ENCODE peak calls at places on chromosomes 5 and 9, in six cellular contexts. J is ovary, U is heart left ventricle, L is mammary epithelial cell, N is GM12865, M is dorsolateral prefrontal cortex. A is an unnamed sample.

GRCh38 chr9:71768388-71769174 is at the start of gene CEMIP2:
- DNase-seq in M (peak), U (peak), N (peak), J (peak), L (peak), A (peak)

GRCh38 chr5:77292026-77292757 is 81.7 kb downstream of the PDE8B start:
- DNase-seq in U (no peak), M (no peak), N (no peak), J (no peak), L (no peak), A (peak)

GRCh38 chr9:132703336-132703735 is 33.1 kb downstream of the GTF3C4 start:
- DNase-seq in L (peak), J (no peak), N (no peak), U (no peak), M (no peak), A (peak)

GRCh38 chr9:81430727-81431126 is 258.6 kb downstream of the TLE1 start:
- DNase-seq in N (no peak), U (no peak), M (no peak), L (no peak), J (no peak), A (peak)

GRCh38 chr9:136808075-136808780 is 480 bp downstream of the RABL6 start:
- DNase-seq in M (peak), U (no peak), N (peak), J (no peak), L (no peak), A (peak)

GRCh38 chr5:59351076-59351794 is 542.3 kb downstream of the PDE4D start:
- DNase-seq in N (no peak), J (peak), L (no peak), M (no peak), U (peak), A (peak)

GRCh38 chr5:154487541-154487940 is 9.5 kb upstream of the HAND1 start:
- DNase-seq in M (peak), U (no peak), L (no peak), N (peak), J (no peak), A (no peak)

GRCh38 chr5:115214541-115214940 is 44.8 kb upstream of the TRIM36 start:
- DNase-seq in J (no peak), M (no peak), U (no peak), L (no peak), N (no peak), A (no peak)

GRCh38 chr5:72467987-72468386 is 39.2 kb downstream of the ZNF366 start:
- DNase-seq in J (no peak), U (no peak), M (no peak), N (no peak), L (peak), A (peak)

GRCh38 chr5:32545102-32545847 is 40.1 kb upstream of the SUB1 start:
- DNase-seq in M (no peak), U (no peak), N (no peak), L (no peak), J (no peak), A (no peak)

GRCh38 chr5:139488269-139488668 is 5.7 kb upstream of the STING1 start:
- DNase-seq in N (peak), U (peak), L (no peak), M (no peak), J (no peak), A (no peak)

GRCh38 chr9:88949961-88950340 is 41.3 kb upstream of the S1PR3 start:
- DNase-seq in L (peak), N (peak), J (no peak), M (no peak), U (no peak), A (no peak)
- H3K4me3 ChIP-seq in L (no peak), N (no peak), J (no peak), M (no peak), U (no peak), A (peak)

GRCh38 chr5:9955586-9955985 is 294.1 kb downstream of the ATPSCKMT start:
- DNase-seq in L (no peak), N (no peak), J (no peak), M (no peak), U (no peak), A (no peak)
- TF ChIP-seq CTCF in L (no peak), N (no peak), J (no peak), M (no peak), U (no peak), A (no peak)

GRCh38 chr9:121701736-121702261 is 50.4 kb downstream of the DAB2IP start:
- DNase-seq in U (no peak), M (no peak), J (no peak), L (no peak), N (no peak), A (no peak)
- H3K4me3 ChIP-seq in U (no peak), M (peak), J (no peak), L (peak), N (no peak), A (no peak)

DNA sequence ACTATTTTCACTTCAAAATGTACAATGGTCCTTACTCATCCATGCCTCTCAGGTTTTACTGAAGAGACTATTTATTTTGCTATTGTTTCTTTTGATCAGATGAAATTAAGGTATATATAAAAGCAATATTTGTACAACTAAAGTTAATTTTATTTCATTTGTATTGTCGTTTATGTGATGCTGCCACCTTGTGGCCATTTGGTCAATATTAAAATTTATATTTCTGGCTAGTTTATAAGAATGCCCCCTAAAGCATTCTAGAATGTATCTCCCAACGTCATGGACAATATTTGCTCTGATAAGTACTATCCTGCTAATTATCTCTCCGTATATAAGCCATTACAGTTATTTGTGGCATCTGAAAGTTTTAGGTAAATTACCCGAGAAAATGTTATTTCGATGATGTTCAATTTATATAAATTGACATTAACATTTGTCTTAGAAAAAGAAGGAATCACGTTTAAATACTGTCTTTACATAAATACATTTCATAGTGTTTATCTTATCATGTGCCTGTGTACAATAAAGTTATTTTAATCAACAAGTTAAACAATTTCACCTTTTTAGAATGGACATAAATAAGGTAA is 680.0 kb downstream of the TAF11L14 start:
- DNase-seq in N (peak), M (no peak), U (no peak), J (no peak), L (no peak), A (peak)
- TF ChIP-seq CTCF in N (peak), M (peak), U (peak), J (no peak), L (peak), A (peak)

DNA sequence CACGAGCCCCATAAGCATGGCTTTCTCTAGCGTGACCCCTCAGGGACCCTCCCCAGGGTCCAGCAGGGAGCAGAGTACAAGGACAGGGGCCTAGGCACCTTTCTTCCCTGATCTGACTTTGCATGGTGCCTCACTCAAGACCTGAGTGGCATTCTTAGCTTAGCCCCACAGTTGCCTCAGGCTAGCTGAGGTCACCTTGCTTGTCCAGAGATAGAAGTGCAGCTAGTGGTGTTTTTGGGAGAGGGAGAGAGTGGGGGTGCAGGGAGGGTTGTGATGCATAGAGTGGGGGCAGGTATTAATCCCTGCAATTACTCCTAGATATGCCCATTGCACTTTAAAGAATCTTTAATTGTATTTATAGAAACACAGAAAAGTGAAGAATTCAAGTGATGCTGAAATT is 8.4 kb upstream of the TRIO start:
- DNase-seq in U (no peak), J (no peak), M (no peak), N (no peak), L (no peak), A (no peak)
- H3K4me3 ChIP-seq in U (no peak), J (no peak), M (no peak), N (no peak), L (no peak), A (no peak)

GRCh38 chr9:100472725-100473261 is at the start of gene TMEFF1:
- DNase-seq in U (peak), M (peak), N (peak), J (peak), L (peak), A (peak)
- TF ChIP-seq CTCF in U (no peak), M (no peak), N (no peak), J (no peak), L (no peak), A (no peak)

DNA sequence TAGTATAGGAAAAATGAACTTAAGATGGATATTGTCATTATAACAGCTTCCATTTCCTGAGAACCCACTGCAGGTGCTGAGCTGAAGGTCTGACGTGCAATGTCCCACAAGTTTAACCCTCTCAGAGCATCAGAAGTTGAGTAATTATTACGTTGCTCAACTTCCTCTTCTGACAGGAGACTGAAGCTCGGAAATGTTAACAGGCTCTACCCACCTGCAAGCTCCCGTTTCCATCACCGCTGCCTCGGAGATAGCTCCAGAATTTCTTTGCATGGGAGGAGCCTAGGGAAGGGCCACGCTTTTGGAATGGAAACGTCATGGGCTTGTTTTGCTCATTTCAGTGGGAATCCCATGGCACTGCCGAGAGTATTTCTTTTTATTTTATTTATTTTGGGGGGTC is 1.0 kb upstream of the NTMT1 start:
- DNase-seq in J (no peak), N (peak), L (peak), M (no peak), U (no peak), A (no peak)
- H3K4me3 ChIP-seq in J (no peak), N (no peak), L (no peak), M (no peak), U (no peak), A (no peak)

GRCh38 chr5:130528474-130528873 is 624.2 kb downstream of the CHSY3 start:
- DNase-seq in L (peak), M (no peak), J (no peak), U (no peak), N (no peak), A (peak)
- TF ChIP-seq CTCF in L (no peak), M (no peak), J (no peak), U (no peak), N (no peak), A (no peak)

A was measured in foreskin fibroblast.